ENCODE peak calls at places on chromosomes 2 and 18, in five cellular contexts. P, K, R, J and H are unnamed samples.
A peak's percentile ranks its signal among the peaks of the same experiment; 100 is the strongest.

GRCh38 chr2:241112592-241112991 is 10.5 kb upstream of the MTERF4 start:
- DNase-seq in P (no peak), K (no peak), R (no peak), J (no peak), H (no peak)

GRCh38 chr2:45237850-45238542 is 228.7 kb upstream of the SIX2 start:
- DNase-seq in P (peak; percentile 28), K (no peak), R (no peak), J (peak; percentile 62), H (no peak)

GRCh38 chr18:68448736-68449135 is 266.2 kb downstream of the TMX3 start:
- DNase-seq in P (no peak), K (no peak), R (no peak), J (no peak), H (no peak)

GRCh38 chr2:224433442-224433841 is 31.5 kb upstream of the FAM124B start:
- DNase-seq in P (no peak), K (peak; percentile 21), R (no peak), J (no peak), H (no peak)

GRCh38 chr2:30194421-30194820 is 36.9 kb upstream of the LBH start:
- DNase-seq in P (no peak), K (no peak), R (no peak), J (no peak), H (no peak)

GRCh38 chr18:36386150-36386920 is 88.8 kb downstream of the FHOD3 start:
- DNase-seq in P (no peak), K (no peak), R (no peak), J (no peak), H (no peak)

GRCh38 chr2:31176742-31177141 is 38.5 kb upstream of the GALNT14 start:
- DNase-seq in P (no peak), K (no peak), R (no peak), J (no peak), H (no peak)

GRCh38 chr18:34901299-34901698 is 139.9 kb upstream of the MAPRE2 start:
- DNase-seq in P (no peak), K (no peak), R (no peak), J (no peak), H (no peak)

GRCh38 chr2:25164526-25164925 is 3.9 kb downstream of the POMC start:
- DNase-seq in P (no peak), K (no peak), R (no peak), J (peak; percentile 23), H (no peak)

GRCh38 chr2:228094377-228094921 is 87.0 kb downstream of the SPHKAP start:
- DNase-seq in P (no peak), K (no peak), R (no peak), J (no peak), H (no peak)

GRCh38 chr2:178542161-178542560 is 61.9 kb downstream of the PLEKHA3 start:
- DNase-seq in P (no peak), K (no peak), R (no peak), J (no peak), H (no peak)

GRCh38 chr18:46712406-46712805 is 44.4 kb downstream of the ST8SIA5 start:
- DNase-seq in P (no peak), K (no peak), R (no peak), J (peak; percentile 11), H (no peak)

GRCh38 chr2:199804831-199805230 is 46.2 kb downstream of the FTCDNL1 start:
- DNase-seq in P (no peak), K (no peak), R (no peak), J (no peak), H (no peak)

GRCh38 chr2:28643911-28644334 is 107.7 kb upstream of the PPP1CB start:
- DNase-seq in P (no peak), K (no peak), R (no peak), J (peak; percentile 32), H (peak; percentile 55)

GRCh38 chr2:3127710-3128109 is 249.9 kb downstream of the EIPR1 start:
- DNase-seq in P (no peak), K (no peak), R (no peak), J (no peak), H (no peak)

GRCh38 chr2:58871469-58872142 is 630.5 kb upstream of the FANCL start:
- DNase-seq in P (no peak), K (no peak), R (no peak), J (no peak), H (no peak)

GRCh38 chr2:10977636-10978035 is 65.9 kb downstream of the KCNF1 start:
- DNase-seq in P (no peak), K (no peak), R (peak; percentile 23), J (no peak), H (no peak)

GRCh38 chr2:236865052-236865451 is 220.6 kb upstream of the COPS8 start:
- DNase-seq in P (no peak), K (no peak), R (no peak), J (no peak), H (no peak)

GRCh38 chr18:37567994-37568359 is 2.4 kb upstream of the CELF4 start:
- DNase-seq in P (no peak), K (no peak), R (no peak), J (no peak), H (no peak)

GRCh38 chr2:240974771-240975572 is 23.4 kb upstream of the SNED1 start:
- DNase-seq in P (no peak), K (no peak), R (no peak), J (no peak), H (no peak)

GRCh38 chr2:120749506-120750431 is 14.1 kb downstream of the GLI2 start:
- DNase-seq in P (peak; percentile 26), K (no peak), R (no peak), J (no peak), H (no peak)

GRCh38 chr2:201259216-201259615 is 1.1 kb upstream of the CASP8 start:
- DNase-seq in P (no peak), K (no peak), R (no peak), J (no peak), H (no peak)

GRCh38 chr2:54574107-54574859 is 118.2 kb downstream of the SPTBN1 start:
- DNase-seq in P (peak; percentile 32), K (no peak), R (no peak), J (peak; percentile 58), H (no peak)

GRCh38 chr2:142321706-142322280 is 191.0 kb upstream of the LRP1B start:
- DNase-seq in P (no peak), K (no peak), R (no peak), J (no peak), H (no peak)

GRCh38 chr2:208820289-208820688 is 413.7 kb downstream of the PTH2R start:
- DNase-seq in P (no peak), K (no peak), R (no peak), J (no peak), H (no peak)

GRCh38 chr2:179412116-179412515 is 147.5 kb upstream of the SESTD1 start:
- DNase-seq in P (no peak), K (no peak), R (no peak), J (no peak), H (no peak)

GRCh38 chr2:62698653-62699052 is 6.9 kb upstream of the EHBP1 start:
- DNase-seq in P (no peak), K (no peak), R (no peak), J (no peak), H (no peak)

GRCh38 chr2:173961346-173961705 is 3.8 kb downstream of the SP3 start:
- DNase-seq in P (no peak), K (no peak), R (no peak), J (no peak), H (no peak)

GRCh38 chr2:173959909-173960308 is 5.3 kb downstream of the SP3 start:
- DNase-seq in P (no peak), K (no peak), R (no peak), J (no peak), H (no peak)

GRCh38 chr2:173958198-173958846 is 6.9 kb downstream of the SP3 start:
- DNase-seq in P (no peak), K (no peak), R (no peak), J (no peak), H (no peak)

GRCh38 chr2:173957517-173957916 is 7.7 kb downstream of the SP3 start:
- DNase-seq in P (no peak), K (no peak), R (no peak), J (no peak), H (no peak)

GRCh38 chr2:173959358-173959884 is 5.8 kb downstream of the SP3 start:
- DNase-seq in P (no peak), K (no peak), R (no peak), J (no peak), H (no peak)
- H3K4me1 ChIP-seq in P (no peaks in the 10 kb centered on the region), K (no peaks in the 10 kb centered on the region), R (peaks cover 84% of the 10 kb centered on the region), J (peaks cover 11% of the 10 kb centered on the region), H (peaks cover 10% of the 10 kb centered on the region)

DNA sequence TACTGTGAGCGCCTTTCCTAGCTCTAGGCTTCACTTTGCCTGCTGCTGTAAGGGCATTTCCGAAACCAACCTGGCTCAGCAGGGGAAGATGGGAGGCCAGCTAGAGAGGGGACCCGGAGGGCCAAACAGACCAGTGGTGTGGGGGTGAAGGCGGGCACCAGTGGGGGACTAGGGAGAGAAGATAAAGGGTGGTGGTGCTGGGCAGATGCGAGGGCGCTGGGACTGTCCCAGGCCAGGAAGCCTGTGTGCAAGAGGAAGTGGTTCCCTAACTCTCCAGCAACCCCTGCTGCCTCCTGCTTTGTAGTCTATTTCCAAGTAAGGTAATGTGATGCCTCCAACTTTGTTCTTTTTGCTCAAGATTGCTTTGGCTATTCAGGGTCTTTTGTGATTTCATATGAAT is 73.1 kb downstream of the DNAH7 start:
- DNase-seq in P (no peak), K (no peak), R (no peak), J (no peak), H (no peak)
- H3K4me3 ChIP-seq in P (no peak overlapping the region), K (no peak overlapping the region), R (no peak overlapping the region), J (no peak overlapping the region), H (no peak overlapping the region)

GRCh38 chr18:2853926-2854664 is 7.3 kb downstream of the EMILIN2 start:
- DNase-seq in P (no peak), K (no peak), R (no peak), J (no peak), H (no peak)

GRCh38 chr18:2854871-2855270 is 8.1 kb downstream of the EMILIN2 start:
- DNase-seq in P (no peak), K (no peak), R (no peak), J (no peak), H (no peak)

GRCh38 chr18:2855560-2856350 is 8.9 kb downstream of the EMILIN2 start:
- DNase-seq in P (no peak), K (no peak), R (no peak), J (no peak), H (no peak)

GRCh38 chr18:2856499-2856898 is 9.7 kb downstream of the EMILIN2 start:
- DNase-seq in P (no peak), K (no peak), R (no peak), J (no peak), H (no peak)

GRCh38 chr18:2857491-2858063 is 10.8 kb downstream of the EMILIN2 start:
- DNase-seq in P (peak; percentile 86), K (no peak), R (peak; percentile 93), J (no peak), H (no peak)
- H3K4me1 ChIP-seq in P (no peaks in the 10 kb centered on the region), K (no peaks in the 10 kb centered on the region), R (peaks cover 60% of the 10 kb centered on the region), J (no peaks in the 10 kb centered on the region), H (no peaks in the 10 kb centered on the region)

GRCh38 chr2:33134764-33135560 is 188.2 kb downstream of the LTBP1 start:
- DNase-seq in P (no peak), K (no peak), R (no peak), J (peak; percentile 36), H (no peak)

GRCh38 chr2:33136056-33136455 is 189.3 kb downstream of the LTBP1 start:
- DNase-seq in P (no peak), K (no peak), R (no peak), J (peak; percentile 64), H (no peak)

GRCh38 chr2:33133436-33133835 is 186.7 kb downstream of the LTBP1 start:
- DNase-seq in P (peak; percentile 39), K (no peak), R (no peak), J (peak; percentile 28), H (no peak)

GRCh38 chr2:33135645-33136044 is 188.9 kb downstream of the LTBP1 start:
- DNase-seq in P (no peak), K (no peak), R (no peak), J (no peak), H (no peak)

GRCh38 chr2:33134086-33134763 is 187.5 kb downstream of the LTBP1 start:
- DNase-seq in P (peak; percentile 46), K (peak; percentile 18), R (no peak), J (peak; percentile 72), H (peak; percentile 72)
- H3K4me3 ChIP-seq in P (no peak overlapping the region), K (no peak overlapping the region), R (peak overlapping the region; percentile 0), J (no peak overlapping the region), H (no peak overlapping the region)